ENCODE peak calls at places on chromosomes 2 and 18, in six cellular contexts. One of them, this sample, is unnamed.

GRCh38 chr2:110785439-110785838 is 53.1 kb downstream of the ACOXL start:
- DNase-seq in AG09309: no peak
- DNase-seq in AG10803: no peak
- DNase-seq in stimulated activated CD4-positive, alpha-beta T cell treated with anti-CD3 and anti-CD28 coated beads, Interleukin-12 subunit alpha, Interleukin-12 subunit beta, amount 100 ng/mL, for 4 hours: no peak
- DNase-seq in frontal cortex: no peak
- DNase-seq in A172: no peak
- DNase-seq in this sample: no peak

GRCh38 chr18:48336332-48336731 is 72.9 kb downstream of the ZBTB7C start:
- DNase-seq in AG09309: no peak
- DNase-seq in AG10803: no peak
- DNase-seq in A172: no peak
- DNase-seq in stimulated activated CD4-positive, alpha-beta T cell treated with anti-CD3 and anti-CD28 coated beads, Interleukin-12 subunit alpha, Interleukin-12 subunit beta, amount 100 ng/mL, for 4 hours: no peak
- DNase-seq in frontal cortex: no peak
- DNase-seq in this sample: no peak

GRCh38 chr2:37614061-37614802 is 57.2 kb downstream of the CDC42EP3 start:
- DNase-seq in stimulated activated CD4-positive, alpha-beta T cell treated with anti-CD3 and anti-CD28 coated beads, Interleukin-12 subunit alpha, Interleukin-12 subunit beta, amount 100 ng/mL, for 4 hours: no peak
- DNase-seq in AG10803: peak; percentile 95
- DNase-seq in A172: peak; percentile 81
- DNase-seq in AG09309: no peak
- DNase-seq in frontal cortex: no peak
- DNase-seq in this sample: no peak

GRCh38 chr2:195819276-195819675 is 162.2 kb downstream of the SLC39A10 start:
- DNase-seq in stimulated activated CD4-positive, alpha-beta T cell treated with anti-CD3 and anti-CD28 coated beads, Interleukin-12 subunit alpha, Interleukin-12 subunit beta, amount 100 ng/mL, for 4 hours: no peak
- DNase-seq in frontal cortex: no peak
- DNase-seq in A172: no peak
- DNase-seq in AG09309: no peak
- DNase-seq in AG10803: no peak
- DNase-seq in this sample: no peak

GRCh38 chr18:21820035-21820810 is 79.6 kb downstream of the MIB1 start:
- DNase-seq in stimulated activated CD4-positive, alpha-beta T cell treated with anti-CD3 and anti-CD28 coated beads, Interleukin-12 subunit alpha, Interleukin-12 subunit beta, amount 100 ng/mL, for 4 hours: no peak
- DNase-seq in A172: peak; percentile 26
- DNase-seq in AG09309: peak; percentile 3
- DNase-seq in AG10803: peak; percentile 28
- DNase-seq in frontal cortex: peak; percentile 18
- DNase-seq in this sample: no peak

GRCh38 chr2:177633910-177634294 is 241.3 kb downstream of the AGPS start:
- DNase-seq in frontal cortex: no peak
- DNase-seq in A172: no peak
- DNase-seq in AG10803: no peak
- DNase-seq in AG09309: no peak
- DNase-seq in stimulated activated CD4-positive, alpha-beta T cell treated with anti-CD3 and anti-CD28 coated beads, Interleukin-12 subunit alpha, Interleukin-12 subunit beta, amount 100 ng/mL, for 4 hours: no peak
- DNase-seq in this sample: no peak

GRCh38 chr2:63029058-63029457 is 21.6 kb upstream of the OTX1 start:
- DNase-seq in A172: peak; percentile 49
- DNase-seq in AG10803: no peak
- DNase-seq in stimulated activated CD4-positive, alpha-beta T cell treated with anti-CD3 and anti-CD28 coated beads, Interleukin-12 subunit alpha, Interleukin-12 subunit beta, amount 100 ng/mL, for 4 hours: no peak
- DNase-seq in AG09309: no peak
- DNase-seq in frontal cortex: no peak
- DNase-seq in this sample: no peak

GRCh38 chr2:176652300-176653182 is 383.3 kb downstream of the MTX2 start:
- DNase-seq in AG09309: peak; percentile 31
- DNase-seq in A172: peak; percentile 72
- DNase-seq in stimulated activated CD4-positive, alpha-beta T cell treated with anti-CD3 and anti-CD28 coated beads, Interleukin-12 subunit alpha, Interleukin-12 subunit beta, amount 100 ng/mL, for 4 hours: no peak
- DNase-seq in AG10803: peak; percentile 73
- DNase-seq in frontal cortex: peak; percentile 28
- DNase-seq in this sample: peak; percentile 45

GRCh38 chr2:29921560-29921915 is at the start of gene ALK:
- DNase-seq in AG10803: peak; percentile 69
- DNase-seq in stimulated activated CD4-positive, alpha-beta T cell treated with anti-CD3 and anti-CD28 coated beads, Interleukin-12 subunit alpha, Interleukin-12 subunit beta, amount 100 ng/mL, for 4 hours: peak; percentile 55
- DNase-seq in frontal cortex: peak; percentile 90
- DNase-seq in AG09309: peak; percentile 34
- DNase-seq in A172: peak; percentile 80
- DNase-seq in this sample: no peak

GRCh38 chr2:3689998-3690748 is 13.2 kb upstream of the DCDC2C start:
- DNase-seq in AG09309: no peak
- DNase-seq in stimulated activated CD4-positive, alpha-beta T cell treated with anti-CD3 and anti-CD28 coated beads, Interleukin-12 subunit alpha, Interleukin-12 subunit beta, amount 100 ng/mL, for 4 hours: no peak
- DNase-seq in frontal cortex: no peak
- DNase-seq in A172: no peak
- DNase-seq in AG10803: no peak
- DNase-seq in this sample: no peak

GRCh38 chr2:128642801-128643200 is 324.1 kb upstream of the HS6ST1 start:
- DNase-seq in frontal cortex: no peak
- DNase-seq in AG09309: no peak
- DNase-seq in stimulated activated CD4-positive, alpha-beta T cell treated with anti-CD3 and anti-CD28 coated beads, Interleukin-12 subunit alpha, Interleukin-12 subunit beta, amount 100 ng/mL, for 4 hours: no peak
- DNase-seq in A172: no peak
- DNase-seq in AG10803: no peak
- DNase-seq in this sample: no peak

GRCh38 chr2:174332607-174333001 is 2.1 kb upstream of the SP9 start:
- DNase-seq in stimulated activated CD4-positive, alpha-beta T cell treated with anti-CD3 and anti-CD28 coated beads, Interleukin-12 subunit alpha, Interleukin-12 subunit beta, amount 100 ng/mL, for 4 hours: no peak
- DNase-seq in AG10803: no peak
- DNase-seq in frontal cortex: no peak
- DNase-seq in A172: no peak
- DNase-seq in AG09309: no peak
- DNase-seq in this sample: no peak

GRCh38 chr2:25844089-25844488 is 34.2 kb downstream of the ASXL2 start:
- DNase-seq in stimulated activated CD4-positive, alpha-beta T cell treated with anti-CD3 and anti-CD28 coated beads, Interleukin-12 subunit alpha, Interleukin-12 subunit beta, amount 100 ng/mL, for 4 hours: no peak
- DNase-seq in AG10803: peak; percentile 46
- DNase-seq in AG09309: no peak
- DNase-seq in frontal cortex: no peak
- DNase-seq in A172: no peak
- DNase-seq in this sample: no peak

GRCh38 chr2:62817348-62817747 is 111.8 kb downstream of the EHBP1 start:
- DNase-seq in stimulated activated CD4-positive, alpha-beta T cell treated with anti-CD3 and anti-CD28 coated beads, Interleukin-12 subunit alpha, Interleukin-12 subunit beta, amount 100 ng/mL, for 4 hours: no peak
- DNase-seq in AG10803: no peak
- DNase-seq in frontal cortex: no peak
- DNase-seq in AG09309: no peak
- DNase-seq in A172: no peak
- DNase-seq in this sample: no peak

GRCh38 chr2:197109326-197109725 is 182.8 kb upstream of the PGAP1 start:
- DNase-seq in A172: no peak
- DNase-seq in AG10803: no peak
- DNase-seq in stimulated activated CD4-positive, alpha-beta T cell treated with anti-CD3 and anti-CD28 coated beads, Interleukin-12 subunit alpha, Interleukin-12 subunit beta, amount 100 ng/mL, for 4 hours: no peak
- DNase-seq in AG09309: no peak
- DNase-seq in frontal cortex: no peak
- DNase-seq in this sample: no peak

GRCh38 chr2:238875161-238875530 is 27.3 kb downstream of the TWIST2 start:
- DNase-seq in AG09309: no peak
- DNase-seq in frontal cortex: no peak
- DNase-seq in stimulated activated CD4-positive, alpha-beta T cell treated with anti-CD3 and anti-CD28 coated beads, Interleukin-12 subunit alpha, Interleukin-12 subunit beta, amount 100 ng/mL, for 4 hours: no peak
- DNase-seq in A172: no peak
- DNase-seq in AG10803: peak; percentile 70
- DNase-seq in this sample: no peak

GRCh38 chr2:128777091-128778045 is 458.7 kb upstream of the HS6ST1 start:
- DNase-seq in AG10803: no peak
- DNase-seq in stimulated activated CD4-positive, alpha-beta T cell treated with anti-CD3 and anti-CD28 coated beads, Interleukin-12 subunit alpha, Interleukin-12 subunit beta, amount 100 ng/mL, for 4 hours: no peak
- DNase-seq in A172: no peak
- DNase-seq in frontal cortex: no peak
- DNase-seq in AG09309: no peak
- DNase-seq in this sample: no peak

GRCh38 chr2:12169060-12169406 is 422.6 kb downstream of the LPIN1 start:
- DNase-seq in AG09309: peak; percentile 34
- DNase-seq in frontal cortex: peak; percentile 20
- DNase-seq in AG10803: peak; percentile 81
- DNase-seq in A172: peak; percentile 55
- DNase-seq in stimulated activated CD4-positive, alpha-beta T cell treated with anti-CD3 and anti-CD28 coated beads, Interleukin-12 subunit alpha, Interleukin-12 subunit beta, amount 100 ng/mL, for 4 hours: no peak
- DNase-seq in this sample: no peak

GRCh38 chr2:207746131-207746530 is 23.6 kb downstream of the FZD5 start:
- DNase-seq in A172: peak; percentile 63
- DNase-seq in frontal cortex: peak; percentile 54
- DNase-seq in AG10803: peak; percentile 74
- DNase-seq in stimulated activated CD4-positive, alpha-beta T cell treated with anti-CD3 and anti-CD28 coated beads, Interleukin-12 subunit alpha, Interleukin-12 subunit beta, amount 100 ng/mL, for 4 hours: peak; percentile 22
- DNase-seq in AG09309: peak; percentile 46
- DNase-seq in this sample: peak; percentile 50

GRCh38 chr18:32956591-32957310 is 183.9 kb upstream of the KLHL14 start:
- DNase-seq in AG10803: peak; percentile 7
- DNase-seq in frontal cortex: no peak
- DNase-seq in stimulated activated CD4-positive, alpha-beta T cell treated with anti-CD3 and anti-CD28 coated beads, Interleukin-12 subunit alpha, Interleukin-12 subunit beta, amount 100 ng/mL, for 4 hours: no peak
- DNase-seq in AG09309: no peak
- DNase-seq in A172: peak; percentile 1
- DNase-seq in this sample: no peak

GRCh38 chr2:239858179-239858578 is 167.0 kb downstream of the NDUFA10 start:
- DNase-seq in stimulated activated CD4-positive, alpha-beta T cell treated with anti-CD3 and anti-CD28 coated beads, Interleukin-12 subunit alpha, Interleukin-12 subunit beta, amount 100 ng/mL, for 4 hours: no peak
- DNase-seq in AG09309: no peak
- DNase-seq in A172: no peak
- DNase-seq in frontal cortex: peak; percentile 29
- DNase-seq in AG10803: no peak
- DNase-seq in this sample: no peak

GRCh38 chr2:10042301-10043161 is 819 bp upstream of the KLF11 start:
- DNase-seq in AG09309: no peak
- DNase-seq in frontal cortex: peak; percentile 64
- DNase-seq in stimulated activated CD4-positive, alpha-beta T cell treated with anti-CD3 and anti-CD28 coated beads, Interleukin-12 subunit alpha, Interleukin-12 subunit beta, amount 100 ng/mL, for 4 hours: peak; percentile 18
- DNase-seq in A172: peak; percentile 91
- DNase-seq in AG10803: peak; percentile 65
- DNase-seq in this sample: peak; percentile 54

GRCh38 chr18:58727776-58728500 is 56.7 kb downstream of the MALT1 start:
- DNase-seq in AG10803: peak; percentile 7
- DNase-seq in stimulated activated CD4-positive, alpha-beta T cell treated with anti-CD3 and anti-CD28 coated beads, Interleukin-12 subunit alpha, Interleukin-12 subunit beta, amount 100 ng/mL, for 4 hours: no peak
- DNase-seq in A172: no peak
- DNase-seq in AG09309: no peak
- DNase-seq in frontal cortex: no peak
- DNase-seq in this sample: no peak

GRCh38 chr2:38271697-38272096 is 105.4 kb downstream of the ATL2 start:
- DNase-seq in stimulated activated CD4-positive, alpha-beta T cell treated with anti-CD3 and anti-CD28 coated beads, Interleukin-12 subunit alpha, Interleukin-12 subunit beta, amount 100 ng/mL, for 4 hours: no peak
- DNase-seq in frontal cortex: no peak
- DNase-seq in AG10803: no peak
- DNase-seq in AG09309: no peak
- DNase-seq in A172: no peak
- DNase-seq in this sample: no peak